ENCODE peak calls at places on chromosomes 11 and 22, in six cellular contexts. One of them, this sample, is unnamed.

GRCh38 chr11:36073411-36074203 is 129.7 kb downstream of the LDLRAD3 start:
- DNase-seq in GM12878: no peak
- DNase-seq in SK-N-SH: peak; percentile 69
- DNase-seq in HepG2: no peak
- DNase-seq in H1: no peak
- DNase-seq in K562: no peak
- DNase-seq in this sample: no peak

GRCh38 chr11:3052109-3052479 is 5.1 kb downstream of the CARS1 start:
- DNase-seq in GM12878: no peak
- DNase-seq in SK-N-SH: peak; percentile 72
- DNase-seq in HepG2: no peak
- DNase-seq in H1: no peak
- DNase-seq in K562: peak; percentile 19
- DNase-seq in this sample: no peak

GRCh38 chr22:35708453-35708852 is 9.2 kb upstream of the APOL5 start:
- DNase-seq in GM12878: no peak
- DNase-seq in SK-N-SH: no peak
- DNase-seq in HepG2: no peak
- DNase-seq in H1: no peak
- DNase-seq in K562: no peak
- DNase-seq in this sample: no peak

GRCh38 chr11:109971184-109971523 is 122.0 kb upstream of the ZC3H12C start:
- DNase-seq in GM12878: no peak
- DNase-seq in SK-N-SH: no peak
- DNase-seq in HepG2: no peak
- DNase-seq in H1: no peak
- DNase-seq in K562: no peak
- DNase-seq in this sample: no peak

GRCh38 chr11:128563308-128563707 is 24.1 kb downstream of the ETS1 start:
- DNase-seq in GM12878: no peak
- DNase-seq in SK-N-SH: no peak
- DNase-seq in HepG2: no peak
- DNase-seq in H1: no peak
- DNase-seq in K562: no peak
- DNase-seq in this sample: no peak

GRCh38 chr11:114416441-114416928 is 16.0 kb downstream of the RBM7 start:
- DNase-seq in GM12878: no peak
- DNase-seq in SK-N-SH: no peak
- DNase-seq in HepG2: no peak
- DNase-seq in H1: no peak
- DNase-seq in K562: no peak
- DNase-seq in this sample: no peak

GRCh38 chr22:49302530-49302929 is 525.1 kb downstream of the BRD1 start:
- DNase-seq in GM12878: no peak
- DNase-seq in SK-N-SH: no peak
- DNase-seq in HepG2: no peak
- DNase-seq in H1: no peak
- DNase-seq in K562: no peak
- DNase-seq in this sample: no peak

GRCh38 chr11:11209967-11210366 is 143.1 kb downstream of the CSNK2A3 start:
- DNase-seq in GM12878: no peak
- DNase-seq in SK-N-SH: no peak
- DNase-seq in HepG2: no peak
- DNase-seq in H1: no peak
- DNase-seq in K562: no peak
- DNase-seq in this sample: no peak

GRCh38 chr11:70545626-70545945 is 147.3 kb downstream of the CTTN start:
- DNase-seq in GM12878: no peak
- DNase-seq in SK-N-SH: no peak
- DNase-seq in HepG2: no peak
- DNase-seq in H1: no peak
- DNase-seq in K562: no peak
- DNase-seq in this sample: no peak

GRCh38 chr22:25419247-25420113 is 145.0 kb upstream of the GRK3 start:
- DNase-seq in GM12878: peak; percentile 20
- DNase-seq in SK-N-SH: no peak
- DNase-seq in HepG2: peak; percentile 37
- DNase-seq in H1: no peak
- DNase-seq in K562: peak; percentile 24
- DNase-seq in this sample: peak; percentile 98

GRCh38 chr11:133945087-133945974 is 11.4 kb downstream of the IGSF9B start:
- DNase-seq in GM12878: no peak
- DNase-seq in SK-N-SH: peak; percentile 78
- DNase-seq in HepG2: no peak
- DNase-seq in H1: no peak
- DNase-seq in K562: peak; percentile 21
- DNase-seq in this sample: no peak

GRCh38 chr22:27988704-27989103 is 69.6 kb upstream of the PITPNB start:
- DNase-seq in GM12878: no peak
- DNase-seq in SK-N-SH: no peak
- DNase-seq in HepG2: no peak
- DNase-seq in H1: no peak
- DNase-seq in K562: no peak
- DNase-seq in this sample: no peak

GRCh38 chr22:46681010-46681409 is 57.0 kb downstream of the CERK start:
- DNase-seq in GM12878: no peak
- DNase-seq in SK-N-SH: peak; percentile 78
- DNase-seq in HepG2: peak; percentile 18
- DNase-seq in H1: no peak
- DNase-seq in K562: peak; percentile 37
- DNase-seq in this sample: no peak

GRCh38 chr11:12629601-12630313 is 44.5 kb upstream of the TEAD1 start:
- DNase-seq in GM12878: no peak
- DNase-seq in SK-N-SH: no peak
- DNase-seq in HepG2: no peak
- DNase-seq in H1: no peak
- DNase-seq in K562: no peak
- DNase-seq in this sample: no peak

GRCh38 chr22:19527861-19528417 is 3.7 kb upstream of the CLDN5 start:
- DNase-seq in GM12878: no peak
- DNase-seq in SK-N-SH: no peak
- DNase-seq in HepG2: no peak
- DNase-seq in H1: no peak
- DNase-seq in K562: no peak
- DNase-seq in this sample: no peak

GRCh38 chr22:27094633-27095308 is 437.4 kb downstream of the MIAT start:
- DNase-seq in GM12878: no peak
- DNase-seq in SK-N-SH: no peak
- DNase-seq in HepG2: no peak
- DNase-seq in H1: no peak
- DNase-seq in K562: no peak
- DNase-seq in this sample: no peak

GRCh38 chr22:23898006-23898974 is 4.1 kb downstream of the MIF start:
- DNase-seq in GM12878: no peak
- DNase-seq in SK-N-SH: no peak
- DNase-seq in HepG2: no peak
- DNase-seq in H1: no peak
- DNase-seq in K562: no peak
- DNase-seq in this sample: peak; percentile 37

GRCh38 chr22:46088541-46089311 is 61.6 kb upstream of the PPARA start:
- DNase-seq in GM12878: no peak
- DNase-seq in SK-N-SH: no peak
- DNase-seq in HepG2: no peak
- DNase-seq in H1: no peak
- DNase-seq in K562: no peak
- DNase-seq in this sample: no peak

GRCh38 chr11:125180413-125181305 is 16.1 kb downstream of the PKNOX2 start:
- DNase-seq in GM12878: no peak
- DNase-seq in SK-N-SH: no peak
- DNase-seq in HepG2: no peak
- DNase-seq in H1: no peak
- DNase-seq in K562: no peak
- DNase-seq in this sample: no peak

GRCh38 chr22:43994416-43994815 is 29.7 kb upstream of the PARVB start:
- DNase-seq in GM12878: no peak
- DNase-seq in SK-N-SH: no peak
- DNase-seq in HepG2: no peak
- DNase-seq in H1: no peak
- DNase-seq in K562: no peak
- DNase-seq in this sample: no peak
- TF ChIP-seq GABPA in GM12878: no peak
- TF ChIP-seq GABPA in SK-N-SH: no peak
- TF ChIP-seq GABPA in HepG2: no peak
- TF ChIP-seq GABPA in H1: no peak
- TF ChIP-seq GABPA in K562: no peak
- TF ChIP-seq GABPA in this sample: no peak

GRCh38 chr11:71996517-71996916 is 2.2 kb upstream of the IL18BP start:
- DNase-seq in GM12878: no peak
- DNase-seq in SK-N-SH: no peak
- DNase-seq in HepG2: no peak
- DNase-seq in H1: no peak
- DNase-seq in K562: no peak
- DNase-seq in this sample: no peak
- H3K27ac ChIP-seq in GM12878: no peak overlapping the region
- H3K27ac ChIP-seq in SK-N-SH: no peak overlapping the region
- H3K27ac ChIP-seq in HepG2: no peak overlapping the region
- H3K27ac ChIP-seq in H1: no peak overlapping the region
- H3K27ac ChIP-seq in K562: peak overlapping the region; percentile 69
- H3K27ac ChIP-seq in this sample: peak overlapping the region; percentile 40

GRCh38 chr11:126790550-126790981 is 210.0 kb downstream of the KIRREL3 start:
- DNase-seq in GM12878: no peak
- DNase-seq in SK-N-SH: no peak
- DNase-seq in HepG2: no peak
- DNase-seq in H1: peak; percentile 44
- DNase-seq in K562: peak; percentile 2
- DNase-seq in this sample: no peak
- TF ChIP-seq GABPA in GM12878: no peak
- TF ChIP-seq GABPA in SK-N-SH: no peak
- TF ChIP-seq GABPA in HepG2: no peak
- TF ChIP-seq GABPA in H1: no peak
- TF ChIP-seq GABPA in K562: no peak
- TF ChIP-seq GABPA in this sample: no peak

DNA sequence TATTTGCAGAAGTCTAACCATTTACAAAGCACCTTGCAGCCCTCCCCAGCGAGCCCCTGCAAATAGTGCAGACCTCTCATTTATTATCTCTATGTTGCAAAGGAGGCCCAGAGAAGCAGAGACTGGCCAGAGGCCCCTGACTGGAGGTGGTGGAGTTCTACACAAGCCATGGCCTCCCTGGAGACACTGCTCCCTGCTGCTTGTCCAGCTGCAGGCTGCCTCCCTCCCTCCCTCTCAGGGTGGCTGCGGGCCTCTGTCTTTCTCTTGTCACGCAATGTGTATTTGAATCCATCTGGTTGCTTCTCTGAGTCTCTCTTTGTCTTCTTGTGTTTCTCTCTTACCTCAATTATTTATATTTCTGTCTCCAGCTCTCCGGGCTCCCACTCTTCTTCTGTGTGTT is 59.1 kb upstream of the PRDM11 start:
- DNase-seq in GM12878: no peak
- DNase-seq in SK-N-SH: no peak
- DNase-seq in HepG2: no peak
- DNase-seq in H1: no peak
- DNase-seq in K562: no peak
- DNase-seq in this sample: no peak
- H3K27ac ChIP-seq in GM12878: no peak overlapping the region
- H3K27ac ChIP-seq in SK-N-SH: no peak overlapping the region
- H3K27ac ChIP-seq in HepG2: no peak overlapping the region
- H3K27ac ChIP-seq in H1: no peak overlapping the region
- H3K27ac ChIP-seq in K562: no peak overlapping the region
- H3K27ac ChIP-seq in this sample: no peak overlapping the region

GRCh38 chr11:111426615-111427014 is 47.5 kb upstream of the POU2AF1 start:
- DNase-seq in GM12878: no peak
- DNase-seq in SK-N-SH: no peak
- DNase-seq in HepG2: no peak
- DNase-seq in H1: no peak
- DNase-seq in K562: no peak
- DNase-seq in this sample: no peak

GRCh38 chr11:111428113-111428876 is 49.2 kb upstream of the POU2AF1 start:
- DNase-seq in GM12878: no peak
- DNase-seq in SK-N-SH: no peak
- DNase-seq in HepG2: no peak
- DNase-seq in H1: no peak
- DNase-seq in K562: no peak
- DNase-seq in this sample: no peak

GRCh38 chr11:111423250-111423615 is 44.2 kb upstream of the POU2AF1 start:
- DNase-seq in GM12878: no peak
- DNase-seq in SK-N-SH: no peak
- DNase-seq in HepG2: no peak
- DNase-seq in H1: no peak
- DNase-seq in K562: no peak
- DNase-seq in this sample: no peak

GRCh38 chr11:111429066-111429506 is 50.0 kb upstream of the POU2AF1 start:
- DNase-seq in GM12878: no peak
- DNase-seq in SK-N-SH: peak; percentile 42
- DNase-seq in HepG2: peak; percentile 64
- DNase-seq in H1: no peak
- DNase-seq in K562: peak; percentile 68
- DNase-seq in this sample: peak; percentile 59

GRCh38 chr11:111427471-111427912 is 48.4 kb upstream of the POU2AF1 start:
- DNase-seq in GM12878: no peak
- DNase-seq in SK-N-SH: peak; percentile 59
- DNase-seq in HepG2: peak; percentile 13
- DNase-seq in H1: no peak
- DNase-seq in K562: peak; percentile 27
- DNase-seq in this sample: no peak
- TF ChIP-seq GABPA in GM12878: no peak
- TF ChIP-seq GABPA in SK-N-SH: no peak
- TF ChIP-seq GABPA in HepG2: no peak
- TF ChIP-seq GABPA in H1: no peak
- TF ChIP-seq GABPA in K562: no peak
- TF ChIP-seq GABPA in this sample: no peak

DNA sequence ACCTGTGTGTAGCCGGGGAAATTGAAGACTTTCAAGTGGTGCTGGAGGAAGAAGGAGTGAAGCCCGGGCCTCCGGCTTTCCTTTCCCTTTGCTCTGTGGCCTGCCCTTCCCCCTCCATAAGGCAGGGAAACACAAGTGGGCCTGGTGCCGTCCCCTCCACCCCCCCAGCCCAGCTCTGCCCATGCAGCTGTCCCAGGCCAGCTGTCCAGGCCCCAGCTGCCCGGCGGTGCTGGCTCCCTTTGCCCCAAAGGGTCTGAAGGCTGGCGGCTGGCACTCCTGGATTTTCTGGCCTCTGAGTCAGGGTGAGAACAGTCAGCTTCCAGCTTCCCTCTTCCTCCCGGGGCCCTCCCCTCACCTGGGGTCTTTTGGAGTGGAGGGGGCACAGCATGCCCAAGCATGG is 27.7 kb downstream of the CD82 start:
- DNase-seq in GM12878: no peak
- DNase-seq in SK-N-SH: peak; percentile 67
- DNase-seq in HepG2: no peak
- DNase-seq in H1: no peak
- DNase-seq in K562: no peak
- DNase-seq in this sample: no peak
- H3K27ac ChIP-seq in GM12878: no peak overlapping the region
- H3K27ac ChIP-seq in SK-N-SH: peak overlapping the region; percentile 51
- H3K27ac ChIP-seq in HepG2: no peak overlapping the region
- H3K27ac ChIP-seq in H1: no peak overlapping the region
- H3K27ac ChIP-seq in K562: no peak overlapping the region
- H3K27ac ChIP-seq in this sample: peak overlapping the region; percentile 56